ENCODE peak calls at places on chromosomes 2 and 18, in seven cellular contexts. One of them, this sample, is unnamed.

GRCh38 chr2:85748948-85749875 is 4.6 kb upstream of the ATOH8 start:
- DNase-seq in WTC11: no peak
- DNase-seq in mesendoderm: peak
- DNase-seq in activated T-cell treated with anti-CD3 and anti-CD28 coated beads for 4 hours: no peak
- DNase-seq in kidney epithelial cell: no peak
- DNase-seq in HCEC 1CT: no peak
- DNase-seq in putamen: no peak
- DNase-seq in this sample: no peak

GRCh38 chr2:14790041-14790640 is 157.6 kb downstream of the LRATD1 start:
- DNase-seq in kidney epithelial cell: no peak
- DNase-seq in mesendoderm: no peak
- DNase-seq in HCEC 1CT: peak
- DNase-seq in putamen: no peak
- DNase-seq in activated T-cell treated with anti-CD3 and anti-CD28 coated beads for 4 hours: no peak
- DNase-seq in WTC11: no peak
- DNase-seq in this sample: no peak

GRCh38 chr2:101985793-101986164 is 6.0 kb upstream of the IL1R2 start:
- DNase-seq in activated T-cell treated with anti-CD3 and anti-CD28 coated beads for 4 hours: no peak
- DNase-seq in putamen: no peak
- DNase-seq in WTC11: no peak
- DNase-seq in HCEC 1CT: no peak
- DNase-seq in kidney epithelial cell: no peak
- DNase-seq in mesendoderm: no peak
- DNase-seq in this sample: no peak

GRCh38 chr18:78986018-78986481 is 6.4 kb downstream of the SALL3 start:
- DNase-seq in activated T-cell treated with anti-CD3 and anti-CD28 coated beads for 4 hours: no peak
- DNase-seq in putamen: peak
- DNase-seq in WTC11: peak
- DNase-seq in mesendoderm: peak
- DNase-seq in HCEC 1CT: no peak
- DNase-seq in kidney epithelial cell: no peak
- DNase-seq in this sample: peak

GRCh38 chr2:134402385-134402784 is 148.5 kb downstream of the MGAT5 start:
- DNase-seq in putamen: no peak
- DNase-seq in kidney epithelial cell: no peak
- DNase-seq in WTC11: no peak
- DNase-seq in mesendoderm: no peak
- DNase-seq in activated T-cell treated with anti-CD3 and anti-CD28 coated beads for 4 hours: no peak
- DNase-seq in HCEC 1CT: peak
- DNase-seq in this sample: no peak

GRCh38 chr2:178363252-178363651 is 87.7 kb downstream of the PRKRA start:
- DNase-seq in kidney epithelial cell: no peak
- DNase-seq in mesendoderm: no peak
- DNase-seq in HCEC 1CT: peak
- DNase-seq in activated T-cell treated with anti-CD3 and anti-CD28 coated beads for 4 hours: no peak
- DNase-seq in WTC11: no peak
- DNase-seq in putamen: no peak
- DNase-seq in this sample: no peak

GRCh38 chr2:235314371-235314915 is 179.4 kb upstream of the AGAP1 start:
- DNase-seq in activated T-cell treated with anti-CD3 and anti-CD28 coated beads for 4 hours: no peak
- DNase-seq in HCEC 1CT: no peak
- DNase-seq in WTC11: no peak
- DNase-seq in kidney epithelial cell: no peak
- DNase-seq in putamen: peak
- DNase-seq in mesendoderm: no peak
- DNase-seq in this sample: peak

GRCh38 chr2:177078416-177078815 is 134.2 kb upstream of the HNRNPA3 start:
- DNase-seq in putamen: peak
- DNase-seq in WTC11: no peak
- DNase-seq in mesendoderm: no peak
- DNase-seq in activated T-cell treated with anti-CD3 and anti-CD28 coated beads for 4 hours: no peak
- DNase-seq in HCEC 1CT: peak
- DNase-seq in kidney epithelial cell: no peak
- DNase-seq in this sample: peak

GRCh38 chr2:68155618-68156017 is 2.1 kb upstream of the PNO1 start:
- DNase-seq in HCEC 1CT: no peak
- DNase-seq in kidney epithelial cell: no peak
- DNase-seq in activated T-cell treated with anti-CD3 and anti-CD28 coated beads for 4 hours: no peak
- DNase-seq in WTC11: no peak
- DNase-seq in mesendoderm: no peak
- DNase-seq in putamen: no peak
- DNase-seq in this sample: no peak

GRCh38 chr2:155546715-155547555 is 785.6 kb downstream of the NR4A2 start:
- DNase-seq in kidney epithelial cell: no peak
- DNase-seq in WTC11: no peak
- DNase-seq in HCEC 1CT: no peak
- DNase-seq in mesendoderm: no peak
- DNase-seq in putamen: no peak
- DNase-seq in activated T-cell treated with anti-CD3 and anti-CD28 coated beads for 4 hours: no peak
- DNase-seq in this sample: peak

GRCh38 chr2:240917684-240918257 is 11.6 kb downstream of the CROCC2 start:
- DNase-seq in putamen: no peak
- DNase-seq in activated T-cell treated with anti-CD3 and anti-CD28 coated beads for 4 hours: no peak
- DNase-seq in HCEC 1CT: no peak
- DNase-seq in kidney epithelial cell: no peak
- DNase-seq in mesendoderm: no peak
- DNase-seq in WTC11: peak
- DNase-seq in this sample: no peak

This sample was measured in H4.